ENCODE peak calls at places on chromosomes 11 and 22, in five cellular contexts. T, J, C, B and R are unnamed samples.

GRCh38 chr11:111942826-111943225 is 5.7 kb downstream of the DIXDC1 start:
- DNase-seq in T (no peak), B (peak), J (no peak), C (no peak), R (no peak)

GRCh38 chr22:48920776-48921241 is 906.9 kb downstream of the BRD1 start:
- DNase-seq in T (no peak), B (no peak), C (no peak), J (no peak), R (no peak)

GRCh38 chr11:59767212-59767611 is 12.0 kb downstream of the STX3 start:
- DNase-seq in C (peak), T (no peak), B (no peak), J (no peak), R (no peak)

GRCh38 chr11:103202048-103202651 is 92.9 kb downstream of the DYNC2H1 start:
- DNase-seq in T (no peak), J (no peak), B (peak), C (peak), R (peak)

GRCh38 chr22:46866591-46866990 is 104.1 kb downstream of the TBC1D22A start:
- DNase-seq in T (no peak), B (peak), J (no peak), C (no peak), R (no peak)

GRCh38 chr11:3873712-3874349 is 18.4 kb downstream of the STIM1 start:
- DNase-seq in C (no peak), B (no peak), T (no peak), J (no peak), R (no peak)

GRCh38 chr22:37253164-37253660 is 9.1 kb upstream of the RAC2 start:
- DNase-seq in T (no peak), B (no peak), C (no peak), J (no peak), R (no peak)

GRCh38 chr22:20423636-20424511 is 13.8 kb downstream of the SCARF2 start:
- DNase-seq in B (no peak), T (no peak), C (peak), J (no peak), R (no peak)

GRCh38 chr11:88103337-88104206 is 71.7 kb downstream of the RAB38 start:
- DNase-seq in B (peak), C (peak), J (no peak), T (no peak), R (peak)

GRCh38 chr11:2207773-2208621 is 36.4 kb upstream of the TH start:
- DNase-seq in J (peak), B (no peak), T (no peak), C (no peak), R (no peak)

GRCh38 chr11:124897681-124898680 is at the start of gene ROBO4:
- DNase-seq in C (no peak), J (peak), T (no peak), B (peak), R (peak)

GRCh38 chr11:87097582-87097981 is 59.8 kb downstream of the TMEM135 start:
- DNase-seq in T (peak), B (peak), J (no peak), C (peak), R (peak)

GRCh38 chr11:102317099-102317767 is at the start of gene BIRC3:
- DNase-seq in T (peak), J (peak), B (peak), C (peak), R (peak)

GRCh38 chr11:36453678-36454077 is 56.4 kb downstream of the TRAF6 start:
- DNase-seq in J (no peak), B (no peak), C (no peak), T (no peak), R (peak)

GRCh38 chr22:41261541-41262249 is 21.0 kb upstream of the CHADL start:
- DNase-seq in J (no peak), B (no peak), C (no peak), T (no peak), R (no peak)

GRCh38 chr11:122098223-122098980 is 17.6 kb downstream of the BLID start:
- DNase-seq in B (no peak), C (no peak), J (no peak), T (no peak), R (no peak)

GRCh38 chr22:31826443-31826842 is 72.6 kb downstream of the DEPDC5 start:
- DNase-seq in T (no peak), J (no peak), B (no peak), C (peak), R (no peak)

GRCh38 chr22:20405931-20406685 is 12.2 kb downstream of the ZNF74 start:
- DNase-seq in T (no peak), J (no peak), B (no peak), C (no peak), R (no peak)